ENCODE peak calls at places on chromosomes 7 and 10, in nine cellular contexts. Z is AG04449, E is body of pancreas, S is IMR-90, B is neural crest cell, G is upper lobe of left lung, A is breast epithelium, V is psoas muscle, D is tibial nerve. T is an unnamed sample.

GRCh38 chr10:4780782-4781181 is 45.2 kb upstream of the AKR1E2 start:
- DNase-seq in Z (no peak), E (no peak), S (peak; percentile 45), B (no peak), G (no peak), A (no peak), V (no peak), D (no peak), T (peak; percentile 67)

GRCh38 chr10:43471929-43472720 is 35.2 kb downstream of the ZNF487 start:
- DNase-seq in Z (no peak), E (no peak), S (no peak), B (no peak), G (no peak), A (no peak), V (no peak), D (no peak), T (no peak)

GRCh38 chr10:22437620-22438588 is 92.6 kb downstream of the SPAG6 start:
- DNase-seq in Z (no peak), E (no peak), S (peak; percentile 19), B (no peak), G (no peak), A (no peak), V (no peak), D (peak; percentile 18), T (no peak)

GRCh38 chr10:126042354-126042753 is 146.0 kb downstream of the FANK1 start:
- DNase-seq in Z (no peak), E (no peak), S (no peak), B (no peak), G (no peak), A (no peak), V (no peak), D (no peak), T (no peak)

GRCh38 chr10:77197544-77197943 is 440.1 kb downstream of the KCNMA1 start:
- DNase-seq in Z (no peak), E (no peak), S (no peak), B (no peak), G (no peak), A (no peak), V (no peak), D (no peak), T (no peak)

GRCh38 chr7:75889826-75890225 is 11.0 kb downstream of the RHBDD2 start:
- DNase-seq in Z (no peak), E (no peak), S (peak; percentile 27), B (no peak), G (no peak), A (no peak), V (no peak), D (peak; percentile 43), T (peak; percentile 57)

GRCh38 chr10:649798-650690 is 39.4 kb downstream of the DIP2C start:
- DNase-seq in Z (no peak), E (peak; percentile 93), S (peak; percentile 82), B (no peak), G (no peak), A (no peak), V (no peak), D (no peak), T (no peak)

GRCh38 chr10:48248462-48248861 is 26.0 kb downstream of the FRMPD2 start:
- DNase-seq in Z (no peak), E (no peak), S (no peak), B (no peak), G (no peak), A (no peak), V (no peak), D (no peak), T (no peak)

GRCh38 chr10:91271886-91272285 is 51.4 kb downstream of the PCGF5 start:
- DNase-seq in Z (peak; percentile 60), E (no peak), S (peak; percentile 44), B (no peak), G (no peak), A (no peak), V (no peak), D (no peak), T (peak; percentile 86)

GRCh38 chr7:116576350-116577319 is 51.8 kb downstream of the CAV1 start:
- DNase-seq in Z (peak; percentile 86), E (no peak), S (peak; percentile 98), B (no peak), G (no peak), A (no peak), V (no peak), D (no peak), T (peak; percentile 94)

GRCh38 chr7:116575853-116576252 is 51.0 kb downstream of the CAV1 start:
- DNase-seq in Z (no peak), E (no peak), S (no peak), B (no peak), G (no peak), A (no peak), V (no peak), D (no peak), T (no peak)

GRCh38 chr7:116579322-116579721 is 54.5 kb downstream of the CAV1 start:
- DNase-seq in Z (no peak), E (no peak), S (no peak), B (no peak), G (no peak), A (no peak), V (no peak), D (no peak), T (no peak)

GRCh38 chr7:116578526-116578925 is 53.7 kb downstream of the CAV1 start:
- DNase-seq in Z (no peak), E (no peak), S (no peak), B (no peak), G (no peak), A (no peak), V (no peak), D (no peak), T (no peak)

DNA sequence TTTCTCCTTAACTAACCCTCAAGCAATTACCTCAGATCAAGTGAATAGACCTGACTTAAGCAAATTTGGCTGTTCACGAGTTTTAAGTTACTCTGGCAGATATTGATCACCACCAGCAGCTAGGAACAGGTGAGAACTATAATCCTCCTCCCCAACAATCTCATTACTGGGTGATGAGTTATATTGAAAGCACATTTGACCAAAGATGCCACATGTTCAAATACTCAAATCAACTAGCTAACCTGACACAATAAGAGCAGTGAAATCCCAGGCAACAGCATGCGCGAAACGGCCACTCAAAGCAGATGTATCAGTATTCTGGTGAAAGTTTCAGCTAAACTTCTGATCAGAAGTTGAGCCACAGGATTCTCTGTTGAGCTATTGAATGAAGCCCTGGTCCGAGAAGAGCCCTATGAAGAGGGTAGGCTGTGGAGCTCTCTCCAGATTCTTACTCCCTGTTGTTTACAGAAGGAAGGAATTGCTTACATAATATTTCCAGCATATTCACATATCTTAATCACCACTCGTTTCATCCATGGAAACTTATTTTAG is 52.6 kb downstream of the CAV1 start:
- DNase-seq in Z (no peak), E (no peak), S (peak; percentile 62), B (no peak), G (no peak), A (no peak), V (no peak), D (no peak), T (peak; percentile 57)
- TF ChIP-seq CTCF in Z (no peak), E (no peak), S (no peak), B (no peak), G (no peak), A (no peak), V (no peak), D (no peak), T (no peak)

GRCh38 chr7:33423646-33424020 is 294.3 kb downstream of the BBS9 start:
- DNase-seq in Z (no peak), E (no peak), S (no peak), B (no peak), G (no peak), A (no peak), V (no peak), D (peak; percentile 34), T (no peak)
- TF ChIP-seq CTCF in Z (no peak), E (no peak), S (peak; percentile 26), B (peak; percentile 65), G (peak; percentile 19), A (no peak), V (peak; percentile 42), D (peak; percentile 21), T (peak; percentile 38)

DNA sequence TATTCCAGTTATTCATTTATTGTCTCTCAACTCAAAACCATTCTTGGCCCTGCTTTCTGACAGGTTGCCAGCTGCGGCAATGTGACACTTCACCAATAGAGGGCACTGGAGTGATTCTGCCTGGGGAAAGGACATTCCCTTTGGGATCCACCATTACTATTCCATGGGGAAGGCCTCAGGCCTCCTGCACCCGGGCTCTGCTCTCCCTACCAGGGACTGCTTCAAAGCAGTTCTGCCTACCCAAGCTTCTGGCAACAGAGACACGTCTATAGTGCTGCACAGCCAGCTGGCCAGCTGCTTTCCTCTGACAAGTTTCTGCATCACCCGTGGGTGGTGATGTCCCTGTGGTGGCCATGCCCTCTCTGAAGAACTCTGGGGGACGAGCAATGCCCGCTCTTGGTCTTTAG is 163.9 kb downstream of the ELMO1 start:
- DNase-seq in Z (no peak), E (peak; percentile 34), S (no peak), B (peak; percentile 52), G (peak; percentile 45), A (no peak), V (peak; percentile 39), D (peak; percentile 75), T (no peak)
- TF ChIP-seq CTCF in Z (no peak), E (peak; percentile 47), S (no peak), B (peak; percentile 79), G (peak; percentile 49), A (peak; percentile 35), V (peak; percentile 52), D (peak; percentile 80), T (peak; percentile 26)

GRCh38 chr7:95373323-95373722 is 22.9 kb downstream of the PON3 start:
- DNase-seq in Z (no peak), E (no peak), S (no peak), B (no peak), G (no peak), A (no peak), V (no peak), D (no peak), T (no peak)
- TF ChIP-seq CTCF in Z (no peak), E (no peak), S (no peak), B (no peak), G (no peak), A (no peak), V (no peak), D (no peak), T (peak; percentile 2)

DNA sequence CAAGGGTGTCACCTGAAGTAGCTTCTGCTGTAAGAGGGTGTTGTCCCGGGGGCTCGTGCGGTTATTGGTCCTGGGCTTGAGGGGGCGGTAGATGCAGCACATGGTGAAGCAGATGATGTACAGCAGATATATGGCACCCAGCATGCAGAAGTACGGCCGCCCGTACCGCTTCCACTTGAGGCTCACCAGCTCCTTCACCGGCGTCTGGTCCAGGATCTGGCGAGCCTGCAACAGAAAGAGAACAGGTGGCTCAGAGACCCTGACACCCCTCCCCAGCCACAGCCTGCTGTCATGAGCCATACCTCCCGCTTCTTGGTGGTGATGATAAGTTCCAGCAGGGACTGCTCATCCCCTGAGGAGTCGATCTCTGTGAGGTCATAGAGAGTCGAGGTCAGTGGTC is 10.1 kb downstream of the TRPV6 start:
- DNase-seq in Z (no peak), E (no peak), S (no peak), B (no peak), G (no peak), A (no peak), V (no peak), D (no peak), T (no peak)
- TF ChIP-seq CTCF in Z (no peak), E (no peak), S (no peak), B (no peak), G (no peak), A (no peak), V (no peak), D (no peak), T (no peak)

T was measured in AG10803.